ENCODE peak calls at places on chromosomes 5 and 9, in seven cellular contexts. Y, F, K, M, S, W and J are unnamed samples.

GRCh38 chr9:136437839-136438547 is 1.7 kb downstream of the INPP5E start:
- DNase-seq in F (peak; percentile 36), Y (no peak), K (no peak), S (no peak), W (no peak), M (no peak), J (no peak)

GRCh38 chr5:113546711-113547159 is 33.2 kb downstream of the YTHDC2 start:
- DNase-seq in F (peak; percentile 79), M (peak; percentile 40), W (no peak), Y (peak; percentile 69), K (no peak), S (no peak), J (no peak)

GRCh38 chr5:162068412-162068811 is 839 bp downstream of the GABRG2 start:
- DNase-seq in M (no peak), S (no peak), Y (peak; percentile 0), F (no peak), K (peak; percentile 11), W (no peak), J (peak; percentile 6)

GRCh38 chr9:123637940-123638634 is 282.1 kb downstream of the CRB2 start:
- DNase-seq in F (peak; percentile 3), M (no peak), K (peak; percentile 16), S (peak; percentile 14), Y (peak; percentile 12), W (no peak), J (no peak)

GRCh38 chr5:154850255-154851062 is at the start of gene FAXDC2:
- DNase-seq in W (no peak), Y (peak; percentile 92), M (peak; percentile 59), F (peak; percentile 88), K (peak; percentile 32), S (peak; percentile 45), J (peak; percentile 50)

GRCh38 chr9:21933865-21934264 is 60.3 kb downstream of the CDKN2A start:
- DNase-seq in S (no peak), Y (peak; percentile 34), M (no peak), F (peak; percentile 57), W (no peak), K (no peak), J (no peak)

GRCh38 chr5:160369990-160370712 is at the start of gene C1QTNF2:
- DNase-seq in S (no peak), F (peak; percentile 72), K (no peak), Y (peak; percentile 64), W (no peak), M (no peak), J (no peak)

GRCh38 chr5:108054349-108054748 is 327.5 kb downstream of the FBXL17 start:
- DNase-seq in Y (no peak), K (no peak), S (no peak), F (no peak), W (no peak), M (no peak), J (no peak)

GRCh38 chr5:125603321-125603720 is 819.9 kb upstream of the GRAMD2B start:
- DNase-seq in W (no peak), K (no peak), F (peak; percentile 72), M (no peak), Y (peak; percentile 56), S (no peak), J (no peak)

GRCh38 chr5:14665949-14666741 is 1.6 kb downstream of the OTULIN start:
- DNase-seq in S (no peak), M (no peak), F (peak; percentile 33), K (peak; percentile 66), Y (peak; percentile 39), W (peak; percentile 65), J (peak; percentile 46)

GRCh38 chr5:127911619-127912018 is 171.9 kb upstream of the SLC12A2 start:
- DNase-seq in Y (no peak), F (no peak), W (no peak), K (no peak), S (no peak), M (no peak), J (no peak)

GRCh38 chr9:12777149-12778010 is 2.6 kb downstream of the LURAP1L start:
- DNase-seq in F (no peak), M (no peak), Y (peak; percentile 31), S (no peak), K (no peak), W (no peak), J (no peak)

GRCh38 chr9:12774861-12775367 is at the start of gene LURAP1L:
- DNase-seq in W (no peak), F (peak; percentile 83), K (peak; percentile 30), M (no peak), S (no peak), Y (peak; percentile 86), J (peak; percentile 21)

GRCh38 chr9:12776775-12777055 is 1.9 kb downstream of the LURAP1L start:
- DNase-seq in F (peak; percentile 63), M (no peak), K (no peak), Y (peak; percentile 78), S (no peak), W (no peak), J (no peak)

GRCh38 chr9:12775373-12775962 is 648 bp downstream of the LURAP1L start:
- DNase-seq in M (no peak), F (no peak), W (no peak), S (no peak), Y (no peak), K (peak; percentile 19), J (peak; percentile 8)

GRCh38 chr9:12775963-12776774 is 1.3 kb downstream of the LURAP1L start:
- DNase-seq in F (peak; percentile 89), Y (peak; percentile 97), K (peak; percentile 74), W (no peak), M (no peak), S (peak; percentile 6), J (peak; percentile 67)
- TF ChIP-seq CTCF in F (peak; percentile 53), Y (peak; percentile 69), K (no peak), W (no peak), M (peak; percentile 57), S (no peak), J (peak; percentile 21)

GRCh38 chr9:37295178-37295577 is 127.3 kb upstream of the GRHPR start:
- DNase-seq in K (no peak), M (no peak), S (no peak), Y (no peak), W (no peak), F (no peak), J (no peak)

GRCh38 chr9:37293664-37294524 is 128.6 kb upstream of the GRHPR start:
- DNase-seq in K (peak; percentile 24), S (no peak), M (no peak), W (peak; percentile 61), Y (peak; percentile 58), F (peak; percentile 32), J (peak; percentile 39)

GRCh38 chr9:37292896-37293295 is 129.6 kb upstream of the GRHPR start:
- DNase-seq in Y (no peak), K (no peak), S (no peak), M (no peak), W (no peak), F (peak; percentile 15), J (no peak)

GRCh38 chr9:37297592-37297991 is 124.9 kb upstream of the GRHPR start:
- DNase-seq in M (no peak), S (no peak), W (no peak), K (no peak), Y (no peak), F (no peak), J (no peak)

DNA sequence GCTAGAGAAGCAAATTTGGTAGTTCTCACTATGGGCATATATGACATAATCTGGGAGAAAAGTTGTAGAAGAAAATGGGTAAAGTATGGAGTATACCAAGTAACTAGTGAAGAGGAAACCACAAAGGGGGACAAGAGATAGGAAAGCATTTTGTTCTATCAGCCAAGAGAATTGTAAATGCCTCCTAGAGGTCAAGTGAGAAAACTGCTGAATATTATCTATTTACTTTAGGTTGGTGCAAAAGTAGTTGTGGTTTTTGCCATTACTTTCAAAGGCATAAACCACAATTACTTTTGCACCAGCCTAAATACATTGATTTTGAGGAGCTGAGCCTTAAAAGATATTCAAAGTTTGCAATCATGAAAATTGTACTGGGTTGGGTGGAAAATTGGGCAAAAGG is 126.7 kb upstream of the GRHPR start:
- DNase-seq in Y (no peak), F (no peak), W (no peak), K (no peak), M (no peak), S (peak; percentile 6), J (no peak)
- TF ChIP-seq CTCF in Y (peak; percentile 32), F (no peak), W (peak; percentile 16), K (no peak), M (no peak), S (no peak), J (peak; percentile 36)

GRCh38 chr9:124860582-124861341 is 995 bp downstream of the RPL35 start:
- DNase-seq in M (no peak), W (no peak), F (no peak), K (no peak), S (no peak), Y (no peak), J (no peak)
- TF ChIP-seq CTCF in M (no peak), W (no peak), F (no peak), K (no peak), S (no peak), Y (no peak), J (no peak)

DNA sequence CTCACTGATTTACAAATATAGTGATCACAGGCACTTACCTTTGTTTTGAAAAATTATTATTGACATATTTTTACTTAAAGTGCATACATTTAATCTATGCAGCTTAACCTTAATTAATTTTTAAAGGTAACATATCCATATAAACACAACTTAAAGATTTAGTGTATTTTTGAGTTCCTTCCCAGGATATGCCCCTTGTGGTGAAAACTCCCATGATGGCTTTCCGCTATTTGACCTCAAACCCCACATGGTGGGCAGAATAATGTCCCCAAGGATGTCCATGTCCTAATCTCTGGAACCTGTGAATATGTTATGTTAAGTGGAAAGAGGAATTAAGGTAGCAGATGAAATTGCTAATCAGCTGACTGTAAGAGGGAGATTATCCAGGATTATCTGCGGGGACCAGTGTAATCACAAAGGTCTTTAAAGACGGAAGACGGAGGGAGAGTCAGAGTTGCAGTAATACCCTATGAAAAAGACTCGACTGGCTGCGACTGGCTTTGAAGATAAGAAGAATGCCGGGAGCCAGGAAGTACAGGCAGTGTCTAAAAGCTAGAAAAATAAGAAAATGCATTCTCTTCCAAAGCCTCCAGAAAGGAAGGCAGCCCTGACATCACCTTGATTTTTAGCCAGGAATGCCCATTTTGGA is 193.9 kb downstream of the ICE1 start:
- DNase-seq in M (no peak), K (no peak), S (no peak), W (no peak), F (no peak), Y (no peak), J (no peak)
- TF ChIP-seq CTCF in M (no peak), K (no peak), S (no peak), W (no peak), F (no peak), Y (no peak), J (no peak)